ENCODE peak calls at places on chromosomes 2 and 18, in five cellular contexts. One of them, this sample, is unnamed.

GRCh38 chr18:39037925-39038324 is 1472.3 kb upstream of the CELF4 start:
- DNase-seq in H1: no peak
- DNase-seq in GM12878: no peak
- DNase-seq in HEK293T: no peak
- DNase-seq in HepG2: no peak
- DNase-seq in this sample: no peak

GRCh38 chr2:33298233-33298632 is 178.2 kb upstream of the RASGRP3 start:
- DNase-seq in H1: no peak
- DNase-seq in GM12878: no peak
- DNase-seq in HepG2: no peak
- DNase-seq in HEK293T: no peak
- DNase-seq in this sample: no peak

GRCh38 chr2:62196278-62196901 is 475 bp downstream of the B3GNT2 start:
- DNase-seq in GM12878: no peak
- DNase-seq in H1: peak
- DNase-seq in HepG2: peak
- DNase-seq in HEK293T: no peak
- DNase-seq in this sample: no peak

GRCh38 chr2:235263205-235264120 is 230.4 kb upstream of the AGAP1 start:
- DNase-seq in HEK293T: peak
- DNase-seq in H1: no peak
- DNase-seq in GM12878: no peak
- DNase-seq in HepG2: peak
- DNase-seq in this sample: no peak

GRCh38 chr2:24021122-24021998 is 11.5 kb downstream of the MFSD2B start:
- DNase-seq in HepG2: peak
- DNase-seq in GM12878: no peak
- DNase-seq in HEK293T: peak
- DNase-seq in H1: peak
- DNase-seq in this sample: no peak

GRCh38 chr2:172449916-172450550 is 22.6 kb downstream of the ITGA6 start:
- DNase-seq in HEK293T: no peak
- DNase-seq in HepG2: no peak
- DNase-seq in H1: no peak
- DNase-seq in GM12878: no peak
- DNase-seq in this sample: no peak

GRCh38 chr2:148812306-148812705 is 62.7 kb upstream of the KIF5C start:
- DNase-seq in HEK293T: no peak
- DNase-seq in HepG2: no peak
- DNase-seq in H1: peak
- DNase-seq in GM12878: no peak
- DNase-seq in this sample: no peak

GRCh38 chr2:186575302-186575701 is 14.6 kb upstream of the ITGAV start:
- DNase-seq in HEK293T: peak
- DNase-seq in GM12878: no peak
- DNase-seq in H1: no peak
- DNase-seq in HepG2: peak
- DNase-seq in this sample: peak

GRCh38 chr2:9327873-9328352 is 95.4 kb downstream of the ITGB1BP1 start:
- DNase-seq in GM12878: no peak
- DNase-seq in HepG2: peak
- DNase-seq in HEK293T: no peak
- DNase-seq in H1: no peak
- DNase-seq in this sample: no peak

GRCh38 chr2:168620554-168620953 is 164.5 kb downstream of the CERS6 start:
- DNase-seq in H1: no peak
- DNase-seq in HepG2: no peak
- DNase-seq in GM12878: no peak
- DNase-seq in HEK293T: no peak
- DNase-seq in this sample: no peak

GRCh38 chr2:230864605-230865323 is at the start of gene ITM2C:
- DNase-seq in H1: peak
- DNase-seq in GM12878: no peak
- DNase-seq in HepG2: peak
- DNase-seq in HEK293T: peak
- DNase-seq in this sample: no peak

GRCh38 chr2:175003875-175004729 is 1.1 kb downstream of the CHN1 start:
- DNase-seq in H1: peak
- DNase-seq in HEK293T: peak
- DNase-seq in GM12878: no peak
- DNase-seq in HepG2: no peak
- DNase-seq in this sample: peak

GRCh38 chr2:115161531-115162453 is 719.4 kb downstream of the DPP10 start:
- DNase-seq in HepG2: no peak
- DNase-seq in H1: peak
- DNase-seq in HEK293T: no peak
- DNase-seq in GM12878: no peak
- DNase-seq in this sample: no peak

GRCh38 chr2:118119158-118119715 is 31.0 kb downstream of the INSIG2 start:
- DNase-seq in GM12878: no peak
- DNase-seq in H1: no peak
- DNase-seq in HepG2: no peak
- DNase-seq in HEK293T: no peak
- DNase-seq in this sample: no peak

GRCh38 chr2:4561206-4561605 is 857.8 kb downstream of the DCDC2C start:
- DNase-seq in H1: no peak
- DNase-seq in HEK293T: no peak
- DNase-seq in HepG2: no peak
- DNase-seq in GM12878: no peak
- DNase-seq in this sample: no peak

GRCh38 chr2:223759569-223760430 is 77.6 kb downstream of the AP1S3 start:
- DNase-seq in HEK293T: no peak
- DNase-seq in GM12878: no peak
- DNase-seq in H1: no peak
- DNase-seq in HepG2: peak
- DNase-seq in this sample: no peak

GRCh38 chr18:9615280-9615797 is 980 bp upstream of the PPP4R1 start:
- DNase-seq in HEK293T: no peak
- DNase-seq in GM12878: no peak
- DNase-seq in H1: no peak
- DNase-seq in HepG2: no peak
- DNase-seq in this sample: no peak

GRCh38 chr2:85584354-85584856 is at the start of gene VAMP5:
- DNase-seq in H1: peak
- DNase-seq in GM12878: no peak
- DNase-seq in HepG2: peak
- DNase-seq in HEK293T: no peak
- DNase-seq in this sample: no peak

GRCh38 chr18:31203086-31203793 is 40.6 kb upstream of the DSC1 start:
- DNase-seq in HEK293T: no peak
- DNase-seq in H1: no peak
- DNase-seq in GM12878: no peak
- DNase-seq in HepG2: peak
- DNase-seq in this sample: no peak

GRCh38 chr2:37376421-37377186 is 32.2 kb downstream of the QPCT start:
- DNase-seq in HepG2: no peak
- DNase-seq in HEK293T: peak
- DNase-seq in GM12878: peak
- DNase-seq in H1: peak
- DNase-seq in this sample: no peak

GRCh38 chr2:37343537-37344434 is 644 bp upstream of the QPCT start:
- DNase-seq in H1: no peak
- DNase-seq in GM12878: no peak
- DNase-seq in HEK293T: peak
- DNase-seq in HepG2: peak
- DNase-seq in this sample: no peak

GRCh38 chr2:51710222-51710621 is 678.3 kb upstream of the NRXN1 start:
- DNase-seq in HepG2: peak
- DNase-seq in GM12878: no peak
- DNase-seq in H1: peak
- DNase-seq in HEK293T: peak
- DNase-seq in this sample: peak

GRCh38 chr2:131034122-131035051 is 58.9 kb downstream of the FAM168B start:
- DNase-seq in HepG2: no peak
- DNase-seq in H1: peak
- DNase-seq in HEK293T: peak
- DNase-seq in GM12878: no peak
- DNase-seq in this sample: peak

GRCh38 chr2:131036696-131037397 is 56.4 kb downstream of the FAM168B start:
- DNase-seq in GM12878: no peak
- DNase-seq in HepG2: no peak
- DNase-seq in H1: no peak
- DNase-seq in HEK293T: no peak
- DNase-seq in this sample: no peak

GRCh38 chr2:131035112-131035825 is 58.0 kb downstream of the FAM168B start:
- DNase-seq in HepG2: no peak
- DNase-seq in GM12878: no peak
- DNase-seq in H1: peak
- DNase-seq in HEK293T: no peak
- DNase-seq in this sample: no peak

GRCh38 chr2:131036269-131036668 is 57.0 kb downstream of the FAM168B start:
- DNase-seq in HEK293T: no peak
- DNase-seq in GM12878: no peak
- DNase-seq in H1: no peak
- DNase-seq in HepG2: no peak
- DNase-seq in this sample: no peak

DNA sequence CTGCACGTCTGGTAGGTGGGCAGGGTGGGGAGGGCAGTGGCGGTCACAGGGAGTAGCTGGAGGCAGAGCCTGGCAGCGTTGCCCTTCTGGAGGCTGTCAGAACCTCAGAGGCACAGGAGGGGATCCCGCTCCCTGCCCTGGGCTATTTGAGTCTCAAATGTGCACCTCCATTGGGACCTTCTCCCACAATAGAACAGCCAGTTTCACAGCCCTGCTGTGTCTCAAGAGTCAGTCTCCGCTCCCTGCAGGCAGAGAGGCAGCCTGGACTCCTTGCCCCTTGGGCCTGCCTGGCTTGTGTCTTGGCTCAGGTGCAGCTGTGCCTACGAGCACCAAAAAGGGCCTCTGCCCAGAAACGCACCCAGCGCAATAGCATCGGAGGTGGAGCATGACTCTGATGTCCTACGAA is 57.4 kb downstream of the FAM168B start:
- DNase-seq in H1: no peak
- DNase-seq in HEK293T: no peak
- DNase-seq in HepG2: no peak
- DNase-seq in GM12878: no peak
- DNase-seq in this sample: no peak
- TF ChIP-seq SUZ12 in H1: no peak
- TF ChIP-seq SUZ12 in HEK293T: no peak
- TF ChIP-seq SUZ12 in HepG2: no peak
- TF ChIP-seq SUZ12 in GM12878: no peak
- TF ChIP-seq SUZ12 in this sample: no peak

GRCh38 chr2:65675350-65675749 is 243.0 kb upstream of the SPRED2 start:
- DNase-seq in H1: no peak
- DNase-seq in GM12878: no peak
- DNase-seq in HEK293T: no peak
- DNase-seq in HepG2: no peak
- DNase-seq in this sample: no peak

GRCh38 chr2:65669574-65669973 is 237.2 kb upstream of the SPRED2 start:
- DNase-seq in HepG2: no peak
- DNase-seq in HEK293T: no peak
- DNase-seq in H1: no peak
- DNase-seq in GM12878: no peak
- DNase-seq in this sample: no peak

GRCh38 chr2:65666156-65666725 is 233.8 kb upstream of the SPRED2 start:
- DNase-seq in HepG2: no peak
- DNase-seq in GM12878: peak
- DNase-seq in H1: no peak
- DNase-seq in HEK293T: no peak
- DNase-seq in this sample: no peak

GRCh38 chr2:65668744-65669143 is 236.3 kb upstream of the SPRED2 start:
- DNase-seq in HEK293T: no peak
- DNase-seq in GM12878: no peak
- DNase-seq in H1: no peak
- DNase-seq in HepG2: no peak
- DNase-seq in this sample: no peak

DNA sequence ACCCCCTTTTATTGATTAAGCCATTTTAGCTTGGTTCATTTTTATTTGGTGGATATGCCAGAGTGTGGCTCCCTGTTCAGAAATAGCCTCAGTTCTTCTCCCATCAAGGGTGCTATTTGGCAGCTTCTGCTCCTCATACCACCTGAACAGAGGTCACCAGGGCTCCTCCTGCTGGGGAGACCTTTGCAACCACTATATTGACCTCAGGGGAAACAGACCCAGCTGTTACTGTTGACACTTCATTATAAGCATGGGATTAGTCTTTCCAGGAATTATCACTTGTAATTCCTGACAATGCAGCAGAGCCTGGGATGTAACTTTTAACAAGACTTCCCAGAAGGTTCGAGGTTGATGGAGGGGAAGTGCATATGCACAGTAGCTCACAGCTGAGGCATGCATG is 239.3 kb upstream of the SPRED2 start:
- DNase-seq in HEK293T: no peak
- DNase-seq in HepG2: no peak
- DNase-seq in H1: no peak
- DNase-seq in GM12878: no peak
- DNase-seq in this sample: no peak
- TF ChIP-seq SUZ12 in HEK293T: no peak
- TF ChIP-seq SUZ12 in HepG2: no peak
- TF ChIP-seq SUZ12 in H1: no peak
- TF ChIP-seq SUZ12 in GM12878: no peak
- TF ChIP-seq SUZ12 in this sample: no peak

DNA sequence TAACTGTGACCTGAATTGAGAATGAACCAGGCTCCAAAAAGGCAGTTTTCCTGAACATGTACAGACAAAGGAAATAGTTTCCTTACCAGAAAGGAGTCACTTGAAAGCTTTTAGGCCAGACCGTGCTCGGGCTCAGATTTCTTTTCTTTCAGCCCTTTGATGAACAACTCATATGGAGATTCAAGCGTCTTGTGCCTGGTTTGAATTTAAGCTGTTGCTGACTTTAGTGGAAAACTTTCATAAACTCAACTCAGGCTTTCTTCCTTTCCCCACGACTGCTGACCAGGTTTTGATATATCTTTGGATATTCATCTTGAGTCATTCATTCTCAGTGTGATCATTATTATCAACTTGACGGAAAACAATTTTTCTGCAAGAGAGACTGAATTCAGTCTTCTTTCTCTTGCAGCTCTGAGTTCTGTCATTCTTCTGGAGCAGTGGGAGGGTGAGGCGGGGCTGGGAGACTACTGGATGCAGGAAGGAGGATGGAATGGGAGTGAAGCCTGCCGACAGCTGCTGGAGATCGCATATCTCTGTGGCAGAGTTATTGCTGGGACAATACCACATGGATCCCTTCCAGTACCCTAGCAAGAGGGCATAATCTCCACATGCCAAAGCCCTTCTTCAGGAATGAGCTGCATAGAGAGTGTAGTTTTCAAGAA is 364.6 kb downstream of the ZNF521 start:
- DNase-seq in H1: no peak
- DNase-seq in HEK293T: no peak
- DNase-seq in HepG2: no peak
- DNase-seq in GM12878: no peak
- DNase-seq in this sample: no peak
- TF ChIP-seq SUZ12 in H1: no peak
- TF ChIP-seq SUZ12 in HEK293T: no peak
- TF ChIP-seq SUZ12 in HepG2: no peak
- TF ChIP-seq SUZ12 in GM12878: no peak
- TF ChIP-seq SUZ12 in this sample: no peak

DNA sequence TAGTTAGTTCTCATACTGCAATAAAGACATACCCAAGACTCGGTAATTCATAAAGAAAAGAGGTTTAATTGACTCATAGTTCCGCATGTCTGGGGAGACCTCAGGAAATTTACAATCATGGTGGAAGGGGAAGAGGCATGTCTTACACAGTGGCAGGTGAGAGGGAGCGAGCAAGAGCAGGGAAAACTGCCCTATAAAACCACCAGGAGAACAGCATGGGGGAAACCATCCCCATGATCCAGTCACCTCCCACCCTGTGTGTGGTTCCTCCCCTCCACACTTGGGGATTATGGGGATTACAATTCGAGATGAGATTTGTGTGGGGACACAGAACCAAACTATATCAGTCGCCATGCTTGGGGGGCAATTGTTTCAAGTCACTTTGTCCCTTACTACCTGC is 1.1 kb upstream of the SSB start:
- DNase-seq in H1: no peak
- DNase-seq in HEK293T: no peak
- DNase-seq in HepG2: no peak
- DNase-seq in GM12878: no peak
- DNase-seq in this sample: no peak
- TF ChIP-seq SUZ12 in H1: no peak
- TF ChIP-seq SUZ12 in HEK293T: no peak
- TF ChIP-seq SUZ12 in HepG2: no peak
- TF ChIP-seq SUZ12 in GM12878: no peak
- TF ChIP-seq SUZ12 in this sample: no peak

This sample was measured in NT2/D1.